ENCODE peak calls at places on chromosomes 13 and 19, in seven cellular contexts. O is HFFc6, M is T-helper 1 cell, A is colonic mucosa, R is lower lobe of right lung, I is iris pigment epithelial cell, F is RCC 7860. P is an unnamed sample.

GRCh38 chr19:50268046-50268445 is 61.1 kb downstream of the KCNC3 start:
- DNase-seq in O (no peak), M (no peak), A (no peak), R (no peak), I (no peak), F (no peak), P (no peak)

GRCh38 chr13:27043013-27043412 is 128.6 kb downstream of the USP12 start:
- DNase-seq in O (peak), M (no peak), A (no peak), R (no peak), I (peak), F (peak), P (no peak)

GRCh38 chr13:39603424-39603947 is 493 bp upstream of the LHFPL6 start:
- DNase-seq in O (peak), M (no peak), A (no peak), R (no peak), I (peak), F (no peak), P (no peak)

GRCh38 chr13:44026194-44026593 is 146.5 kb downstream of the LACC1 start:
- DNase-seq in O (no peak), M (no peak), A (no peak), R (no peak), I (no peak), F (no peak), P (no peak)

GRCh38 chr13:100767192-100767591 is 92.6 kb upstream of the TMTC4 start:
- DNase-seq in O (no peak), M (no peak), A (no peak), R (no peak), I (no peak), F (no peak), P (no peak)

GRCh38 chr19:47631681-47632446 is 22.9 kb downstream of the BICRA start:
- DNase-seq in O (no peak), M (no peak), A (no peak), R (no peak), I (no peak), F (no peak), P (no peak)

GRCh38 chr13:21420706-21421105 is 38.4 kb downstream of the ZDHHC20 start:
- DNase-seq in O (peak), M (no peak), A (no peak), R (no peak), I (peak), F (no peak), P (no peak)

GRCh38 chr13:42832341-42833153 is 51.2 kb downstream of the FAM216B start:
- DNase-seq in O (peak), M (no peak), A (no peak), R (no peak), I (peak), F (peak), P (no peak)

GRCh38 chr13:91058066-91058465 is 289.4 kb upstream of the MIR17HG start:
- DNase-seq in O (no peak), M (no peak), A (no peak), R (no peak), I (peak), F (no peak), P (no peak)

P was measured in activated CD8-positive, alpha-beta T cell treated with anti-CD3 and anti-CD28 coated beads, Interleukin-2, amount 10 ng/mL, durations not matched to agents 7 days and 5 days.